ENCODE peak calls at places on chromosomes 4 and X, in seven cellular contexts. W, P, D, Z, Y, T and J are unnamed samples.

GRCh38 chrX:9566150-9566621 is 101.3 kb downstream of the TBL1X start:
- DNase-seq in W (no peak), Z (peak), D (peak), T (peak), Y (no peak), P (peak), J (peak)

GRCh38 chr4:154720123-154720522 is 23.7 kb upstream of the LRAT start:
- DNase-seq in Z (no peak), P (no peak), D (no peak), Y (no peak), T (no peak), W (no peak), J (no peak)

GRCh38 chr4:28518781-28519180 is 1658.1 kb downstream of the STIM2 start:
- DNase-seq in Z (no peak), T (no peak), P (no peak), D (no peak), Y (no peak), W (no peak), J (no peak)

GRCh38 chr4:183821090-183821853 is 83.8 kb upstream of the STOX2 start:
- DNase-seq in P (no peak), W (no peak), T (no peak), Z (no peak), Y (no peak), D (no peak), J (no peak)

GRCh38 chr4:8709729-8710360 is 117.3 kb downstream of the CPZ start:
- DNase-seq in T (peak), D (no peak), Y (no peak), W (no peak), Z (no peak), P (no peak), J (no peak)

GRCh38 chrX:69616520-69617203 is 749 bp downstream of the EDA start:
- DNase-seq in D (no peak), W (no peak), Y (peak), T (peak), P (peak), Z (no peak), J (peak)

GRCh38 chr4:7411896-7412585 is 22.7 kb downstream of the PSAPL1 start:
- DNase-seq in T (peak), D (no peak), P (peak), Y (peak), Z (no peak), W (no peak), J (no peak)

GRCh38 chr4:120517966-120518365 is 404.6 kb downstream of the PRDM5 start:
- DNase-seq in W (no peak), Z (peak), D (peak), T (peak), Y (peak), P (no peak), J (peak)

GRCh38 chr4:87423313-87424031 is 1.1 kb downstream of the NUDT9 start:
- DNase-seq in Z (no peak), T (no peak), Y (peak), P (no peak), W (no peak), D (peak), J (no peak)

GRCh38 chrX:14095702-14096101 is 66.0 kb upstream of the GEMIN8 start:
- DNase-seq in D (peak), T (no peak), Z (no peak), P (no peak), Y (peak), W (no peak), J (peak)

GRCh38 chr4:145580906-145581305 is 38.3 kb upstream of the MMAA start:
- DNase-seq in P (no peak), Y (no peak), D (peak), Z (no peak), W (no peak), T (no peak), J (peak)

GRCh38 chr4:151165205-151166000 is 66.0 kb downstream of the RPS3A start:
- DNase-seq in D (peak), Z (no peak), T (no peak), W (no peak), P (no peak), Y (no peak), J (no peak)

GRCh38 chr4:140330311-140330900 is 43.0 kb upstream of the SCOC start:
- DNase-seq in W (no peak), D (peak), T (no peak), Z (no peak), Y (no peak), P (no peak), J (no peak)

GRCh38 chrX:72297953-72298730 is 7.6 kb downstream of the CITED1 start:
- DNase-seq in Y (no peak), D (no peak), Z (no peak), T (no peak), P (no peak), W (no peak), J (no peak)

GRCh38 chr4:79623125-79623905 is 215.3 kb upstream of the GK2 start:
- DNase-seq in Z (no peak), Y (peak), P (no peak), W (no peak), D (no peak), T (peak), J (peak)

GRCh38 chr4:174697896-174698295 is 131.2 kb downstream of the GLRA3 start:
- DNase-seq in Z (no peak), Y (no peak), W (no peak), P (no peak), D (no peak), T (no peak), J (no peak)

GRCh38 chrX:107744868-107745267 is 30.7 kb downstream of the TSC22D3 start:
- DNase-seq in Y (no peak), P (no peak), D (no peak), W (no peak), T (no peak), Z (no peak), J (no peak)

GRCh38 chr4:88296413-88297052 is 12.2 kb upstream of the PPM1K start:
- DNase-seq in Y (no peak), T (no peak), P (no peak), W (no peak), Z (no peak), D (no peak), J (no peak)

GRCh38 chr4:188714488-188714887 is 575.2 kb downstream of the TRIML1 start:
- DNase-seq in T (no peak), P (no peak), D (peak), Z (no peak), W (no peak), Y (no peak), J (no peak)

GRCh38 chrX:34918856-34919255 is 23.7 kb upstream of the FAM47B start:
- DNase-seq in Y (peak), T (no peak), W (no peak), P (no peak), Z (no peak), D (peak), J (no peak)

GRCh38 chr4:70522626-70523025 is 4.3 kb downstream of the AMTN start:
- DNase-seq in Z (no peak), W (no peak), D (no peak), T (no peak), P (no peak), Y (no peak), J (no peak)

GRCh38 chrX:56397636-56398035 is 165.5 kb downstream of the KLF8 start:
- DNase-seq in P (no peak), Z (no peak), W (no peak), D (no peak), T (no peak), Y (no peak), J (no peak)

GRCh38 chrX:21770631-21771321 is 12.9 kb upstream of the SMPX start:
- DNase-seq in W (no peak), T (no peak), D (no peak), Z (no peak), P (no peak), Y (peak), J (no peak)

GRCh38 chr4:4961936-4962335 is 57.3 kb downstream of the CYTL1 start:
- DNase-seq in D (no peak), Z (no peak), W (no peak), Y (no peak), T (no peak), P (no peak), J (no peak)

GRCh38 chr4:6834867-6835266 is 52.3 kb downstream of the KIAA0232 start:
- DNase-seq in T (no peak), D (no peak), W (no peak), Y (no peak), P (no peak), Z (no peak), J (peak)

GRCh38 chr4:81040175-81040659 is 9.7 kb downstream of the BMP3 start:
- DNase-seq in W (no peak), Y (no peak), P (no peak), D (peak), Z (peak), T (no peak), J (no peak)

GRCh38 chr4:55866973-55867574 is 13.6 kb downstream of the EXOC1 start:
- DNase-seq in W (no peak), Z (peak), T (no peak), D (peak), Y (peak), P (no peak), J (peak)

GRCh38 chr4:119971763-119972162 is 94.9 kb downstream of the MAD2L1 start:
- DNase-seq in T (no peak), D (no peak), Y (no peak), W (no peak), P (no peak), Z (no peak), J (no peak)

GRCh38 chrX:38095971-38096529 is 89.7 kb downstream of the SYTL5 start:
- DNase-seq in P (no peak), Y (no peak), D (peak), W (no peak), Z (no peak), T (no peak), J (no peak)

GRCh38 chr4:87805971-87806370 is 6.6 kb downstream of the IBSP start:
- DNase-seq in T (no peak), Y (no peak), W (no peak), D (no peak), P (no peak), Z (no peak), J (no peak)

GRCh38 chrX:126994011-126994410 is 174.5 kb downstream of the PRR32 start:
- DNase-seq in T (no peak), D (no peak), Z (no peak), W (no peak), Y (no peak), P (no peak), J (no peak)

GRCh38 chrX:37685452-37686347 is at the start of gene XK:
- DNase-seq in T (peak), P (peak), D (peak), Y (peak), Z (no peak), W (no peak), J (peak)

GRCh38 chrX:141220342-141221008 is 21.8 kb downstream of the SPANXC start:
- DNase-seq in Y (no peak), Z (peak), W (no peak), T (no peak), P (no peak), D (peak), J (peak)

GRCh38 chrX:12263211-12263610 is 124.9 kb downstream of the FRMPD4 start:
- DNase-seq in D (no peak), P (no peak), T (no peak), Y (no peak), Z (no peak), W (no peak), J (no peak)

GRCh38 chr4:74370912-74371311 is 6.0 kb downstream of the EREG start:
- DNase-seq in P (no peak), D (peak), Y (peak), T (no peak), W (no peak), Z (no peak), J (peak)

GRCh38 chrX:97446298-97446882 is 562.7 kb downstream of the RPA4 start:
- DNase-seq in Y (no peak), W (no peak), D (peak), Z (no peak), P (no peak), T (no peak), J (no peak)

GRCh38 chrX:65697915-65698796 is 30.7 kb downstream of the MSN start:
- DNase-seq in Y (no peak), W (peak), Z (no peak), T (no peak), P (peak), D (no peak), J (no peak)

GRCh38 chrX:107168712-107169111 is 37.5 kb downstream of the NUP62CL start:
- DNase-seq in D (no peak), W (no peak), T (no peak), P (no peak), Y (no peak), Z (no peak), J (no peak)

GRCh38 chr4:137806420-137806819 is 274.1 kb upstream of the PCDH18 start:
- DNase-seq in W (no peak), P (no peak), Y (no peak), T (no peak), D (no peak), Z (no peak), J (no peak)

GRCh38 chr4:142161093-142161492 is 524.7 kb downstream of the IL15 start:
- DNase-seq in W (no peak), T (no peak), Z (no peak), D (no peak), P (no peak), Y (no peak), J (no peak)
- H3K4me3 ChIP-seq in W (no peak), T (no peak), Z (no peak), D (no peak), P (no peak), Y (no peak), J (no peak)

GRCh38 chr4:53364624-53365023 is 1.2 kb downstream of the SCFD2 start:
- DNase-seq in W (no peak), Z (no peak), Y (no peak), T (no peak), P (no peak), D (no peak), J (no peak)
- H3K4me3 ChIP-seq in W (peak), Z (peak), Y (peak), T (peak), P (peak), D (peak), J (peak)

DNA sequence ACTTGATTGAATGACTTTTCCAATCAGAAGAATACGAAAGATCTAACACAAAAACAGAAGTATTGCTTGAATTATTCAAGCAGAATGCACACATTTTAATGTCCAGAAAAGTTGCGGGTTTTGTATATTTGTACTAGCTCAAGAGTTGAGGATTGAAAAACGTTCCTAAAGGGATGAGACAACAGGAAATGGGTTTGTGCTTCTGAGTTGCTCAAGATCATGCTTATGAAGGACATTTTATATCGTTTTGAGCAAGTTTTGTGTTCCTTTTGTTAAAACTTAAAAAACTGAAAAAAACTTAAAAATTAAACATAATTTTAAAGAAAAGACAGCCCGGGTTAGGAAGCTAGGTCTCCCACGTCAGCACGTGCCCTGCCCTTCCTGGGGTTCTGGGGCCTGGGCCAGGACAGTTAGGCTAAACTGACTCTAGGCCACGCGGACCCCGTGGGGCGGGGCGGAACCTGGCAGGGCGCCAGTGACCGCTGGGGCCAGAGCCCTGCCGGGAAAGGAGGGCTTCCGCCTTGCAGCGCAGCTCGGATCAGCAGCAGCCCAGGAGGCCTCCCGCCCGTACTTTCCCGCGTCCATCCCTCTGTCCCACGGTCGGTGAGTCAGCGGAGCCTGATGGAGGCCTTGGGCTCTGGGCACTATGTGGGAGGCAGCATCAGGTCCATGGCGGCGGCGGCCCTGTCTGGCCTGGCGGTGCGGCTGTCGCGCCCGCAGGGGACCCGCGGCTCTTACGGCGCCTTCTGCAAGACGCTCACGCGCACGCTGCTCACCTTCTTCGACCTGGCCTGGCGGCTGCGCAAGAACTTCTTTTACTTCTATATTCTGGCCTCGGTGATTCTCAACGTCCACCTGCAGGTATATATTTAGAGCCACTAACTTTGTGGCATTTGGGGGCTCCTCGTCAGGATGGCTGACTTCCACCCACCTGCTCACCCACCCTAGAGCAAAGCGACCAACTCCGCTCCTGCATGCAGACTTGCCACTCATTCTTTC is at the start of gene SMIM10:
- DNase-seq in T (peak), D (peak), Y (peak), W (no peak), Z (no peak), P (peak), J (peak)
- H3K4me3 ChIP-seq in T (peak), D (peak), Y (peak), W (peak), Z (peak), P (peak), J (peak)

DNA sequence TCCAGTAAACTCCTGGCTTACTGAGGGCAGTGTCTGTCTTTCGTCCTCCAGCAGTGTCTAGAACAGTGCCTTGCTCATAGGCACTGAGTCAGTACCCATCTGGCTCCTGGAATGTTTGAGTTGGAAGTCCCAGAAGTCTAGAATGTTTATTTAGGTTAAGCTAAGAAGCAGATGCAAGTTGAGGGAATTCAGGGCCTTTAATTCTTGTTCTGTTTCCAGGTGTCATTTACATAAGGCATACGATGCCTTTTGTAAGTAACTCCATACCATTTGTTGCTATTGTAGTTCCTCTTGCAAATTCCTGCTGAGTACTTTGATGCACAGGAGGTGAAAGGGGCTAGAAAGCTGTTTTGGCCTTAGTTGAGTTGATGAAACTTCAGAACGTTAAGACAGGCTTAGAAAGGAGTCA is 22.2 kb downstream of the ARHGAP10 start:
- DNase-seq in W (no peak), D (peak), Z (peak), P (no peak), Y (no peak), T (no peak), J (peak)
- H3K4me3 ChIP-seq in W (no peak), D (no peak), Z (no peak), P (no peak), Y (no peak), T (no peak), J (no peak)

DNA sequence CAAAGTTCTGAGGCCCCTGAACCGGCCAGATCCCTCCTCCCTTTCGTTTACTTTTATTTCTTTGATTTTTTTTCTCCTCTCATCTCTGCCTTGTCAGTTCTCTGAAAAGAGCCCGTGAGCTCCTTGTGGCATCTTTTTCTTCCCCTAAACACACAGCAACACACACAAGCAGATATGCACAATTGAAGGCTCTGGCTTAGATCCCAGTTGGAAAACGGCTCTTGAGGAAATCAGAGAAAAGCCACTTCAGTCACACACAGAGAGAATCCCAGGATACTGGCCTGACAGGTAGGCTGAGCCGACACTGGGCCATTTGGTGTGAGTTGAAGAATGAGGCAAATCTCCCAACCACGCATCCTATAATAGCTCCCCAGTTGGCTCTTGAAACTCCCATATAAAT is 12.9 kb downstream of the DIPK2B start:
- DNase-seq in Y (no peak), T (no peak), P (no peak), D (no peak), W (no peak), Z (no peak), J (no peak)
- H3K4me3 ChIP-seq in Y (peak), T (peak), P (peak), D (peak), W (peak), Z (peak), J (peak)

DNA sequence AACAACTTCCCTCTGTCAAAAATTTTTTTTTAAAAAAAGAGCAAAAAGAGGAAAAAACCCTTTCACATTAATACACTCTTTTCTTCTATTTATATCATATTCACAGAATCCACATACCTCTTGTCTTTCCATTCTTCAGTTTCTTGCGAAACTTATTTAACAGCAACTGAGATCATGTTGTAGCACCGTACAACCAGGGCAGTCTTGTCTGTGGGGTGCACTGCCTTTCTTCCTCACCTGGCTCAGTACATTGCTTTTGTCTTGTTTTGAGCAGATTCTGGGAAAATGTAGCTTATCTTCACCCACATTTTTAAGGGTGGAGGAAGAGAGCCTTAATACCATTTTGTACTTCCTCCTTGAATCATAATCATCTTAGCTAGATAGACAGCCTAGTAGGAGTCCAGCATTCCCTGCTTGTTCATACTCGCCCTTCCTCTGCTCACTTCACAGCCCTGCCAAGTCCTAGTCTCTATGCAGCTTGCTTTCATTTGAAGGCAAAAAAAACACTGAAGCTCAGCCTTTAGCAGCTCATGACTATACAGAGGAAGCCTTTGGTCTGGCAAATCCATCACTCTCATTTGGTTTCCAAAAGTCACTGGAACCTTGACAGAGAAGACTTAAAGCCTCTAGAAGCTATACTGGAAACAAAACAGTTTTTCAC is 140.6 kb upstream of the BANK1 start:
- DNase-seq in Y (no peak), W (no peak), Z (no peak), T (no peak), P (no peak), D (no peak), J (peak)
- H3K4me3 ChIP-seq in Y (no peak), W (no peak), Z (no peak), T (no peak), P (no peak), D (no peak), J (no peak)